ENCODE peak calls at places on chromosomes 1 and 21, in five cellular contexts. U, S, Q, H and K are unnamed samples. For H3K36me3, the result is how much of the 10 kb centered on the place peaks cover.

GRCh38 chr1:240352769-240353168 is 259.2 kb downstream of the GREM2 start:
- DNase-seq in Q (no peak), S (no peak), H (no peak), U (peak), K (no peak)

GRCh38 chr1:68113961-68114360 is 63.5 kb upstream of the DIRAS3 start:
- DNase-seq in H (no peak), S (no peak), Q (no peak), U (no peak), K (no peak)

GRCh38 chr1:33624991-33625870 is 152.8 kb downstream of the ZSCAN20 start:
- DNase-seq in Q (no peak), U (no peak), H (no peak), S (no peak), K (no peak)

GRCh38 chr1:238254935-238255334 is 364.2 kb upstream of the ZP4 start:
- DNase-seq in H (no peak), S (no peak), Q (no peak), U (no peak), K (no peak)

GRCh38 chr1:161082483-161082882 is 6.9 kb downstream of the NECTIN4 start:
- DNase-seq in U (no peak), S (no peak), H (no peak), Q (no peak), K (no peak)

GRCh38 chr1:172145231-172145651 is 275.2 kb upstream of the C1orf105 start:
- DNase-seq in Q (no peak), S (no peak), H (no peak), U (peak), K (no peak)

GRCh38 chr1:145960468-145961108 is 2.8 kb upstream of the LIX1L start:
- DNase-seq in Q (peak), U (peak), S (peak), H (peak), K (no peak)

GRCh38 chr1:56080123-56080522 is 499.2 kb downstream of the PLPP3 start:
- DNase-seq in Q (no peak), S (no peak), H (no peak), U (no peak), K (no peak)

GRCh38 chr1:61865646-61866220 is 123.5 kb downstream of the PATJ start:
- DNase-seq in S (no peak), Q (no peak), H (no peak), U (no peak), K (no peak)

GRCh38 chr1:245298781-245299180 is 144.0 kb downstream of the KIF26B start:
- DNase-seq in U (no peak), Q (no peak), S (no peak), H (no peak), K (peak)

GRCh38 chr1:233945573-233945972 is 41.1 kb downstream of the SLC35F3 start:
- DNase-seq in U (no peak), S (no peak), H (no peak), Q (no peak), K (no peak)

GRCh38 chr1:24540906-24541710 is 14.8 kb upstream of the NCMAP start:
- DNase-seq in H (no peak), U (peak), Q (no peak), S (peak), K (no peak)

GRCh38 chr1:245704765-245705164 is 550.0 kb downstream of the KIF26B start:
- DNase-seq in Q (no peak), U (no peak), S (no peak), H (no peak), K (no peak)

GRCh38 chr21:27572681-27573080 is 605.8 kb upstream of the ADAMTS5 start:
- DNase-seq in S (no peak), Q (no peak), H (no peak), U (no peak), K (no peak)

GRCh38 chr1:86972262-86972661 is 57.8 kb downstream of the HS2ST1 start:
- DNase-seq in S (no peak), H (no peak), U (no peak), Q (no peak), K (no peak)

GRCh38 chr1:201709564-201710295 is 119.2 kb upstream of the IPO9 start:
- DNase-seq in S (peak), Q (peak), U (peak), H (peak), K (peak)

GRCh38 chr1:93080424-93080823 is 1.3 kb downstream of the MTF2 start:
- DNase-seq in S (no peak), Q (no peak), U (peak), H (no peak), K (no peak)

GRCh38 chr1:93750946-93751345 is 69.3 kb upstream of the BCAR3 start:
- DNase-seq in S (no peak), H (no peak), U (no peak), Q (no peak), K (no peak)

GRCh38 chr1:3249846-3250501 is 181.0 kb downstream of the PRDM16 start:
- DNase-seq in H (no peak), U (peak), S (no peak), Q (no peak), K (no peak)

GRCh38 chr1:60510162-60510561 is 436.6 kb upstream of the C1orf87 start:
- DNase-seq in U (no peak), H (no peak), Q (no peak), S (no peak), K (no peak)

GRCh38 chr1:204421441-204421840 is 9.8 kb upstream of the PPP1R15B start:
- DNase-seq in H (no peak), U (no peak), S (no peak), Q (no peak), K (no peak)
- H3K36me3 ChIP-seq in H (under half), U (under half), S (under half), Q (under half), K (under half)

DNA sequence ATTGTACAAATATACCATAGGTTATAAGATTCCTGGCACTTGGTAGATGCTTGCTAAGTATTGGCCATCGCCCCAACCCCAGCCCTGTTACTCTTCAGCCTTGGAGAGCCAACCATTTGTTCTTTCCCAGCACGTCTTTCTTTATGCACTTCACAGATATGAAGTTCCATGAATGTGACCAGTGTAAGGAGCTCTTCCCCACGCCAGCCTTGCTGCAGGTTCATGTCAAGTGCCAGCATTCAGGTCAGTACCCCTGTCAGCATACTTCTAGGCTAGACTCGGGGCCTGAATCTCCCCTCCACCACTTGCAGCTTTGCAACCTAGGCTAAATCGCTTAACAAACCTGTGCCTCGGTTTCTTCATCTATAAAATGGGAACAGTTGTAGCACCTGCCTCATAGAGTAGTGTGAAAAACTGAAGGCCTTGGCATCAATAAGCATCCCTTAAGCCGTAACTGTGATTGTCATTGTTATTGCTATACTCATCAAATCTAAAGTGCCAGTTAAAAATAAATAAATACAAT is 41.0 kb upstream of the EPHA8 start:
- DNase-seq in H (no peak), U (no peak), Q (no peak), S (no peak), K (no peak)
- H3K36me3 ChIP-seq in H (half or more), U (under half), Q (under half), S (half or more), K (under half)

DNA sequence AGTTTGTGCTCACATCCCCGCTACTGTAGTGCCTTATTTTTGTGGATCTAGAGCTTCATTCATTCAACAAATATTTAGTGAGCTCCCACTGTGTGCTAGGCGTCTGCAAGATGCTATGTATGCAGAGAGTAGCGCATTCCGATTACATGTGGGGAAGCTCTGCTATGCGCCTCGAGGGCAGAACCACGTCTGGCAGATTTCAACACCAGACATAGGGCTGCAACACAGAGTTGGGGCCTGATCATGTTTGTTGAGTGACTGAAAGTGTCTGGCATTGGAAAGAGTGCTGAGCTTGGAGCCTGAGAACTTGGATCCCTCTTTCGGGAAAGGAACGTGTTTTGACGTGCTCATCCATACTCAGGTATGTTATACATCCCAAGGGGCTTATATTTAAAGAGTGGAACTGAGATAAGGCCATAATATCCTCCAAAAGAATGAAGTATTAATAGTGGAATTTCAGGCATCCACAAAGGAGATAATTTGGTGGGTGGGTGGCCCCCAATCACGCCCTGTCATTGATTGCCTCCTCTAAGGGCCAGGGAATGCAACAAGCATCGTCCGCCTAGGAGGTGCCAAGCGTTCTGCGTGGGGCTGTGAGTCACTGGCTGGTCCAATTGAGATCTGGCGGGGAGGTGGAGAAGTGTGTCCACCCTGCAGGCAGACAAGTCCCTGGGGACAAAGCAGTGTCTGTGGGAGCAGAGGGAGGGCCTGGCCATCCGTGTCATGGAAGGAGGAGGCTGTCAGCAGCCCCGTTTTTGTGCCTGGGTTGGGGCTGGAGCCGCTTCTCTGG is 62.8 kb upstream of the ZBTB40 start:
- DNase-seq in Q (no peak), S (no peak), H (no peak), U (peak), K (no peak)
- H3K36me3 ChIP-seq in Q (under half), S (under half), H (under half), U (under half), K (under half)

DNA sequence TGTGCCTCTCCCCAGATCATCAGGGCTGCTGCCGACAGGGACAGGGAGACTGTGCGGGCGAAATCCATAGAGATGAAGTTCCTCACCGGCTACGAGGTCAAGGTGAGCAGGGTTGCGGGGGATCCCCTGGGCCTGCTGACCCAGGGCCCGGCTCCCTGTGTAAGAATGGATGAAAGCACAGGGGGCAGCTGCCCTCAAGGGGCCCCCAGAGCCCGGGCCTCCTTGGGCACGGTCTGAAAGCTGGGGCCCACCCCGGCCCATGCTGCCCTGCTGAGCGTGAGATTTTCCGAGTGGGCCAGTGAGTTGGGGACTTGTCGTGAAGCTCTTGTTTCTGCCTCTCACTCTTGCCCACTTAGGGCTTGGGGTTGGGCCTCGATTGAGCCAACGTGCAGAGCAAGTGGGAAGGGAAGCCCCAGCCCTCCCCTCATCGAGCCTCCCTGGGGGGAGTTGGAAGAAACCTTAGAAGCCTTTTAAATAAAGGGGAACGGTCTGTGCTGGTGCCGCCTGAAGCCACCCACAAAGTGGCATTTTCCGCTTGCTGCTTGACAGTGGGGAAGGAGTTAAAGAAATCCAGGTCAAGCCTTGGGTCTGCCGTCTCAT is 45.2 kb downstream of the COQ8A start:
- DNase-seq in U (no peak), Q (no peak), H (no peak), S (peak), K (no peak)
- H3K36me3 ChIP-seq in U (under half), Q (under half), H (under half), S (under half), K (under half)

GRCh38 chr1:168369655-168370054 is 89.0 kb downstream of the TBX19 start:
- DNase-seq in Q (no peak), U (no peak), H (no peak), S (no peak), K (no peak)

GRCh38 chr1:168362991-168363390 is 82.3 kb downstream of the TBX19 start:
- DNase-seq in S (no peak), U (no peak), Q (no peak), H (peak), K (no peak)

GRCh38 chr1:168361252-168361651 is 80.6 kb downstream of the TBX19 start:
- DNase-seq in S (no peak), H (no peak), U (no peak), Q (no peak), K (no peak)

GRCh38 chr1:168368131-168368530 is 87.5 kb downstream of the TBX19 start:
- DNase-seq in Q (no peak), S (no peak), H (no peak), U (no peak), K (no peak)

GRCh38 chr1:168365719-168366474 is 85.2 kb downstream of the TBX19 start:
- DNase-seq in Q (no peak), U (peak), H (no peak), S (no peak), K (no peak)
- H3K36me3 ChIP-seq in Q (under half), U (under half), H (under half), S (under half), K (under half)

GRCh38 chr21:28761709-28762356 is 230.8 kb downstream of the LTN1 start:
- DNase-seq in U (no peak), Q (no peak), H (no peak), S (no peak), K (no peak)

GRCh38 chr21:28758883-28759242 is 233.8 kb downstream of the LTN1 start:
- DNase-seq in Q (no peak), S (no peak), U (no peak), H (no peak), K (no peak)

GRCh38 chr21:28762357-28762735 is 230.3 kb downstream of the LTN1 start:
- DNase-seq in H (no peak), Q (no peak), U (no peak), S (no peak), K (no peak)

GRCh38 chr21:28754862-28755261 is 237.8 kb downstream of the LTN1 start:
- DNase-seq in Q (no peak), H (no peak), U (no peak), S (no peak), K (no peak)

GRCh38 chr21:28758042-28758882 is 234.4 kb downstream of the LTN1 start:
- DNase-seq in S (no peak), H (no peak), Q (no peak), U (no peak), K (no peak)
- H3K36me3 ChIP-seq in S (under half), H (under half), Q (under half), U (under half), K (under half)

GRCh38 chr1:156598731-156599432 is 2.4 kb downstream of the GPATCH4 start:
- DNase-seq in Q (no peak), S (no peak), U (no peak), H (no peak), K (no peak)

GRCh38 chr1:156596426-156596825 is 4.8 kb downstream of the NAXE start:
- DNase-seq in S (no peak), U (no peak), Q (no peak), H (no peak), K (no peak)

GRCh38 chr1:156600733-156601121 is 552 bp downstream of the GPATCH4 start:
- DNase-seq in Q (no peak), U (no peak), S (no peak), H (no peak), K (no peak)

GRCh38 chr1:156599811-156600210 is 1.5 kb downstream of the GPATCH4 start:
- DNase-seq in U (no peak), Q (no peak), S (no peak), H (no peak), K (no peak)

GRCh38 chr1:156598125-156598524 is 3.2 kb downstream of the GPATCH4 start:
- DNase-seq in Q (no peak), S (no peak), U (no peak), H (no peak), K (no peak)
- H3K36me3 ChIP-seq in Q (under half), S (under half), U (under half), H (under half), K (half or more)

GRCh38 chr1:20896824-20897223 is 109.7 kb upstream of the HP1BP3 start:
- DNase-seq in H (no peak), U (peak), S (no peak), Q (no peak), K (no peak)
- H3K36me3 ChIP-seq in H (under half), U (under half), S (under half), Q (under half), K (under half)

GRCh38 chr1:27589441-27589840 is 14.5 kb downstream of the AHDC1 start:
- DNase-seq in U (no peak), S (no peak), H (no peak), Q (no peak), K (no peak)
- H3K36me3 ChIP-seq in U (under half), S (under half), H (under half), Q (under half), K (under half)